ENCODE peak calls at places on chromosomes 5 and 9, in eight cellular contexts. E is fibroblast of lung; C is GM23248; O is breast epithelium; H is heart left ventricle; Y is CD8-positive, alpha-beta memory T cell; A is cardiac muscle cell; X is HCT116. T is an unnamed sample. For H3K27me3, the result is how much of the 10 kb centered on the place peaks cover.

GRCh38 chr9:69898714-69899209 is 78.1 kb downstream of the CFAP95 start:
- DNase-seq in E (peak), C (peak), O (no peak), H (no peak), Y (no peak), A (no peak), X (peak), T (no peak)

GRCh38 chr5:115379622-115380344 is 83.3 kb upstream of the CCDC112 start:
- DNase-seq in E (peak), C (no peak), O (no peak), H (no peak), Y (no peak), A (no peak), X (peak), T (peak)

GRCh38 chr5:51556833-51557232 is 173.6 kb downstream of the ISL1 start:
- DNase-seq in E (no peak), C (no peak), O (no peak), H (no peak), Y (no peak), A (no peak), X (no peak), T (no peak)

GRCh38 chr9:115590016-115590415 is 472.1 kb upstream of the TNC start:
- DNase-seq in E (peak), C (peak), O (peak), H (no peak), Y (no peak), A (no peak), X (no peak), T (no peak)

GRCh38 chr9:134728021-134728795 is 86.6 kb downstream of the COL5A1 start:
- DNase-seq in E (no peak), C (no peak), O (no peak), H (no peak), Y (no peak), A (no peak), X (no peak), T (no peak)

GRCh38 chr5:67681703-67682102 is 485.1 kb upstream of the CD180 start:
- DNase-seq in E (no peak), C (no peak), O (no peak), H (no peak), Y (no peak), A (no peak), X (no peak), T (no peak)

GRCh38 chr9:95049761-95050160 is 267.7 kb downstream of the FANCC start:
- DNase-seq in E (no peak), C (peak), O (no peak), H (no peak), Y (no peak), A (no peak), X (no peak), T (no peak)

GRCh38 chr9:114504341-114505186 is 709 bp downstream of the WHRN start:
- DNase-seq in E (peak), C (peak), O (peak), H (peak), Y (peak), A (peak), X (peak), T (no peak)

GRCh38 chr9:114551750-114552685 is 35.6 kb upstream of the ATP6V1G1 start:
- DNase-seq in E (peak), C (peak), O (peak), H (peak), Y (no peak), A (peak), X (peak), T (no peak)

GRCh38 chr9:81680506-81680905 is 8.8 kb downstream of the TLE1 start:
- DNase-seq in E (no peak), C (no peak), O (no peak), H (no peak), Y (no peak), A (peak), X (no peak), T (no peak)

GRCh38 chr9:81683214-81683613 is 6.1 kb downstream of the TLE1 start:
- DNase-seq in E (no peak), C (no peak), O (no peak), H (no peak), Y (no peak), A (no peak), X (no peak), T (no peak)

GRCh38 chr9:81683704-81684103 is 5.6 kb downstream of the TLE1 start:
- DNase-seq in E (no peak), C (no peak), O (no peak), H (no peak), Y (no peak), A (no peak), X (no peak), T (no peak)

GRCh38 chr9:81682177-81682576 is 7.2 kb downstream of the TLE1 start:
- DNase-seq in E (no peak), C (no peak), O (no peak), H (no peak), Y (no peak), A (no peak), X (no peak), T (no peak)

DNA sequence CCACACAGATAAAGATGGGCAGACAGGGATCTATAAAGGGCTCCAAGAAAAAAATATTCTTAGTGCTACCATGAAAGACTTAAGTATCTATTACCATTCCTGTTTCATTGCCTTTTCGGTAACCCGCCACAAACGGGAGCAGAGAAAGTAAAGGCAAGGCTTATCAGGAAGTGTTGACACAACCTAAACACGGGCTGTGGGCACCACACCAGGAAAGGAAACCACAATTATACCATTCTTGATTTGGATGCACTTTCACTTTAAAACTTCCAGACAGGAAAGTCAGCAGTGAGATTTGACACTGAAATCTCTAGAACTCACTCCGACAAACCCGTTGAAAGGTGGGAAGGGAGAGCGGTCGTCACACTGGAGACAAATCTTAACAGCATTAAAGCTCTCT is 6.5 kb downstream of the TLE1 start:
- DNase-seq in E (peak), C (no peak), O (no peak), H (no peak), Y (no peak), A (no peak), X (no peak), T (no peak)
- H3K27me3 ChIP-seq in E (under half), C (under half), O (under half), H (under half), Y (under half), A (half or more), X (under half), T (under half)

DNA sequence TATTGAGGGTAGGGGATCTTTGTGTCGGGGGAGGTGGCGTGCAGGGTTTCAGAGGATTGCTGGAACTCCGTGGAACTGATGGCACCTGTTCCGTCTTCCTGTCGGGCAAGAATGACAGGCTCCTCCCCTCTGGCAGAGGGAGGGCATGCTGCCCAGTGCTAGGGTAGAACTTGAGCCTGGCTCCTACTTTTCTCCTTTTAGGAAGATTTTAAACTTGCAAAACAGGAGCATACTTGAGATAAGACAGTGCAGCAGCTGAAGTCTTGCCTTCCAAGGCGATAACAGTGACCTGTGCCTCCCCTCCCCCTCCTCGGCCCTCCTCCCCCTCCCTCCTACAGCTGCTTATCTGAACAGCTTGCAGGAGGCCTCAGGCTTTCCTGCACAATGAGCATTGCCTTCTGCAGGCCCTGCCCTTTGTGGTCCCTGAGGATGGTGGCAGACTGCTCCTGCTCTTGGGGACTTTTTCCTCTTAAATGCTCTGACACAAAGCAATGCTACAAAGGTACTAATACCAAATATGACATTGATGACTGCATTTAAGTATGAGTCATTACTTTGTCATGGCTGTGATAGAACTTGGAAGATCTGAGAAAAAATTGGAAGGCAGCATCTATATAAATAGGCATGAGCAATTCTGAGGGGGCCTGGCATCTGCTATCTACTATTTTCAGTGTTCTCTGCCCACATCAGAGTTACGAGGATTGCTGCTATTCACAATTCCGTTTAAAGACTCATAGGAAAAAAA is 1.9 kb downstream of the GADD45G start:
- DNase-seq in E (peak), C (peak), O (peak), H (peak), Y (no peak), A (peak), X (no peak), T (peak)
- H3K4me3 ChIP-seq in E (peak), C (peak), O (peak), H (peak), Y (peak), A (peak), X (peak), T (no peak)

GRCh38 chr5:140018517-140018916 is 24.6 kb downstream of the NRG2 start:
- DNase-seq in E (no peak), C (no peak), O (no peak), H (no peak), Y (no peak), A (no peak), X (no peak), T (no peak)

GRCh38 chr5:140018920-140019644 is 24.0 kb downstream of the NRG2 start:
- DNase-seq in E (no peak), C (no peak), O (no peak), H (peak), Y (no peak), A (no peak), X (no peak), T (no peak)

GRCh38 chr5:140015706-140016105 is 27.4 kb downstream of the NRG2 start:
- DNase-seq in E (no peak), C (no peak), O (no peak), H (no peak), Y (no peak), A (no peak), X (no peak), T (no peak)

GRCh38 chr5:140017397-140018095 is 25.6 kb downstream of the NRG2 start:
- DNase-seq in E (no peak), C (no peak), O (no peak), H (no peak), Y (no peak), A (no peak), X (no peak), T (no peak)

GRCh38 chr5:140018096-140018481 is 25.0 kb downstream of the NRG2 start:
- DNase-seq in E (no peak), C (no peak), O (no peak), H (no peak), Y (no peak), A (peak), X (no peak), T (no peak)
- H3K27me3 ChIP-seq in E (under half), C (half or more), O (under half), H (under half), Y (under half), A (under half), X (under half), T (under half)

DNA sequence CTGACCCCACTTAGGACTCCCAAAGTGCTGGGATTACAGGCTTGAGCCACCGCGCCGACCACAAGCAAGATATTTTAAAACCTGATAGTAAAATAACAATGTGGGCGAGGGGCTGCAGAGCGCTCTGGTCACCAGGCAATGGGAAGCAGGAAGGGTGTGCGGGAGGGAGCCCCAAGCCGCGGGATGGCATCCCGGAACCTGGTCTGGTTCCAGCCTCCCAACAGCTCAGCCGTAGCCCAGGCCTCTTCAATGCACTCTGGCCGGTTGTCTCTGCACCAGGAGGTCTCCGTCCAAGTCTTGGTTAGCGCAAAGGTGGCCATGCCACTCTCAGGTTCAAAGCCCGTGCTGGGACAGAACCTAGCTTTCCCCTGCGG is 694 bp upstream of the UAP1L1 start:
- DNase-seq in E (no peak), C (no peak), O (no peak), H (no peak), Y (no peak), A (no peak), X (no peak), T (no peak)
- H3K4me3 ChIP-seq in E (no peak), C (peak), O (peak), H (peak), Y (no peak), A (peak), X (peak), T (peak)

GRCh38 chr5:168011096-168011495 is 280.3 kb upstream of the WWC1 start:
- DNase-seq in E (no peak), C (peak), O (no peak), H (no peak), Y (no peak), A (no peak), X (no peak), T (no peak)

GRCh38 chr5:168006473-168007130 is 284.8 kb upstream of the WWC1 start:
- DNase-seq in E (no peak), C (no peak), O (no peak), H (no peak), Y (no peak), A (no peak), X (no peak), T (no peak)

GRCh38 chr5:168012006-168012405 is 279.4 kb upstream of the WWC1 start:
- DNase-seq in E (no peak), C (no peak), O (no peak), H (no peak), Y (no peak), A (no peak), X (no peak), T (no peak)

GRCh38 chr5:168007286-168007685 is 284.2 kb upstream of the WWC1 start:
- DNase-seq in E (no peak), C (no peak), O (no peak), H (no peak), Y (no peak), A (no peak), X (no peak), T (no peak)

DNA sequence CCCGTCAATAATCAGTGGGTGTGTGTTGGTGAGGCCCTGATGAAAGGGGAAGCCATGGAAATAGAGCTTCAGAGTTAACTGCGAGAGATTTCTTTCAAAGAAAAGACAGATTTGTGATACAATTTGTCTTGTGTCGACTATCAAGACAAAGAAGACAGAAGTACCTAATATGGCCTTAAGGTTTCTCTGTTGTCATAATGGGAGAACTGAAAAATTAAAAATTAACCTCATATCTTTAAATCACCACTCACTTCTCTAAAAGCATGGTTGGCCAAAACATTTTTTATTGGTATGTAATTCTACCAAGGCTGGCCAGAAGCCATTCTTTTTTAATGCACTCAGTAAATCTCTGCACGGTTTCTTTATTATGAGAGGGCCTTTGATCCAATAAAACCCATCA is 282.9 kb upstream of the WWC1 start:
- DNase-seq in E (no peak), C (no peak), O (no peak), H (no peak), Y (no peak), A (no peak), X (no peak), T (no peak)
- H3K27me3 ChIP-seq in E (under half), C (under half), O (under half), H (under half), Y (under half), A (under half), X (under half), T (under half)

GRCh38 chr9:136765041-136765440 is 723 bp upstream of the LCN15 start:
- DNase-seq in E (no peak), C (no peak), O (no peak), H (no peak), Y (no peak), A (no peak), X (no peak), T (no peak)
- H3K4me3 ChIP-seq in E (no peak), C (no peak), O (no peak), H (no peak), Y (no peak), A (no peak), X (no peak), T (no peak)

DNA sequence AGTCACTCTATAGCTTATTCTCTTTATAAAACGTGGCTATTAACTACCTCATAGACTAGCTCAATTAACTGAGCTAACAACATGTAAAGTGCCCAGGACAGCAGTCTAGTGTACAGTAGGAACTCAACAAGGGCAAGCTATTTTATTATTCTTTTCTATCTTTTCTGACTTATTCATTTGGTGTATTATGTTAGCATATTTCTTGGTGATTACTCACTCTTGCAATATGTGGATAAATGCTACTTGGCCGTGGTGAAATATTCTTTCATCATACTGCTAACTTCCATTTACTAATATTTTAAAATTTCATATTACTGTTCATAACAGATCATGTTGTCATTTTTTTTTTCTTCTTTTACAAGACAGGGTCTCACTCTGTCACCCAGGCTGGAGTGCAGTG is 4.9 kb downstream of the SLC25A51 start:
- DNase-seq in E (peak), C (peak), O (no peak), H (no peak), Y (no peak), A (no peak), X (no peak), T (no peak)
- H3K27me3 ChIP-seq in E (under half), C (under half), O (under half), H (under half), Y (under half), A (under half), X (under half), T (under half)

DNA sequence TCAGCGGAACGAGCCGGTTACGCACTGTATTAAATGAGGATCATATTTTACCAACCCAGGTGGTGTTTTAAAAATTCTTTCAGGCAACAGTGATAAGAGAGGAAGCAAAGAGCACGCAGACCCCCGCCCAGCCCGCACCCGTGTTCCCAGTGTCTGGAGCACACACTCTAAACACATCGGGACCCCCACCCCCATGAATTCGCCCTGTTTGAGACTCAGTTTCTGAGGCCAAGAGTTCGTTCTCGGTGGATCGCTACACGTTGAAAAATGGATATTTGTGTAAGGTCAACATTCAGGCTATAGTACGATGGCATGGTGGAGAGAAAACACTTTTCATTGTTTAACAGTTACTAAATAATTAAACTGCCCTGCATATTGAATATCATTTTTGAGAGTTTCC is 196.2 kb downstream of the MEF2C start:
- DNase-seq in E (no peak), C (no peak), O (no peak), H (no peak), Y (no peak), A (no peak), X (no peak), T (no peak)
- H3K4me3 ChIP-seq in E (no peak), C (no peak), O (no peak), H (no peak), Y (no peak), A (no peak), X (no peak), T (no peak)

GRCh38 chr9:37650299-37650872 is 368 bp upstream of the FRMPD1 start:
- DNase-seq in E (no peak), C (no peak), O (no peak), H (no peak), Y (no peak), A (no peak), X (no peak), T (no peak)
- H3K27me3 ChIP-seq in E (under half), C (half or more), O (under half), H (under half), Y (under half), A (half or more), X (under half), T (under half)